ENCODE peak calls at places on chromosomes 16 and 17, in six cellular contexts. One of them, this sample, is unnamed.

GRCh38 chr17:4944554-4945175 is 3.7 kb downstream of the PFN1 start:
- DNase-seq in breast epithelium: no peak
- DNase-seq in GM12891: no peak
- DNase-seq in ovary: no peak
- DNase-seq in lower leg skin: no peak
- DNase-seq in A549: no peak
- DNase-seq in this sample: no peak

GRCh38 chr16:11090947-11091785 is 146.8 kb downstream of the CLEC16A start:
- DNase-seq in ovary: no peak
- DNase-seq in GM12891: no peak
- DNase-seq in lower leg skin: no peak
- DNase-seq in breast epithelium: no peak
- DNase-seq in A549: no peak
- DNase-seq in this sample: no peak

GRCh38 chr17:37735165-37735564 is 9.7 kb downstream of the HNF1B start:
- DNase-seq in ovary: no peak
- DNase-seq in GM12891: no peak
- DNase-seq in lower leg skin: no peak
- DNase-seq in breast epithelium: no peak
- DNase-seq in A549: no peak
- DNase-seq in this sample: no peak

GRCh38 chr17:63696381-63696961 is 3.5 kb downstream of the LIMD2 start:
- DNase-seq in breast epithelium: no peak
- DNase-seq in lower leg skin: no peak
- DNase-seq in A549: peak; percentile 71
- DNase-seq in ovary: no peak
- DNase-seq in GM12891: no peak
- DNase-seq in this sample: no peak

GRCh38 chr16:30896203-30896889 is at the start of gene CTF1:
- DNase-seq in ovary: peak; percentile 90
- DNase-seq in lower leg skin: peak; percentile 92
- DNase-seq in GM12891: no peak
- DNase-seq in A549: no peak
- DNase-seq in breast epithelium: peak; percentile 82
- DNase-seq in this sample: peak; percentile 63

GRCh38 chr17:63775420-63775819 is 1.4 kb downstream of the DDX42 start:
- DNase-seq in A549: no peak
- DNase-seq in GM12891: no peak
- DNase-seq in breast epithelium: no peak
- DNase-seq in lower leg skin: no peak
- DNase-seq in ovary: no peak
- DNase-seq in this sample: no peak

GRCh38 chr16:58200398-58200797 is 2.5 kb upstream of the CSNK2A2 start:
- DNase-seq in lower leg skin: no peak
- DNase-seq in ovary: no peak
- DNase-seq in GM12891: no peak
- DNase-seq in A549: no peak
- DNase-seq in breast epithelium: no peak
- DNase-seq in this sample: no peak

GRCh38 chr16:1188781-1189189 is 35.9 kb downstream of the CACNA1H start:
- DNase-seq in A549: no peak
- DNase-seq in breast epithelium: peak; percentile 20
- DNase-seq in lower leg skin: peak; percentile 90
- DNase-seq in GM12891: peak; percentile 74
- DNase-seq in ovary: peak; percentile 61
- DNase-seq in this sample: no peak

GRCh38 chr16:74743668-74744299 is 30.8 kb downstream of the FA2H start:
- DNase-seq in ovary: no peak
- DNase-seq in A549: peak; percentile 99
- DNase-seq in GM12891: no peak
- DNase-seq in breast epithelium: peak; percentile 35
- DNase-seq in lower leg skin: peak; percentile 91
- DNase-seq in this sample: peak; percentile 60

GRCh38 chr16:81376880-81377279 is 62.1 kb downstream of the GAN start:
- DNase-seq in A549: no peak
- DNase-seq in GM12891: no peak
- DNase-seq in ovary: no peak
- DNase-seq in lower leg skin: no peak
- DNase-seq in breast epithelium: no peak
- DNase-seq in this sample: no peak

GRCh38 chr16:75080205-75081029 is 36.2 kb downstream of the LDHD start:
- DNase-seq in breast epithelium: no peak
- DNase-seq in GM12891: no peak
- DNase-seq in A549: no peak
- DNase-seq in ovary: no peak
- DNase-seq in lower leg skin: no peak
- DNase-seq in this sample: no peak

GRCh38 chr17:17682737-17683675 is 1.7 kb downstream of the RAI1 start:
- DNase-seq in breast epithelium: no peak
- DNase-seq in ovary: peak; percentile 80
- DNase-seq in lower leg skin: peak; percentile 91
- DNase-seq in A549: peak; percentile 74
- DNase-seq in GM12891: no peak
- DNase-seq in this sample: peak; percentile 79

GRCh38 chr16:87304951-87305350 is 12.2 kb downstream of the C16orf95 start:
- DNase-seq in ovary: no peak
- DNase-seq in breast epithelium: no peak
- DNase-seq in A549: no peak
- DNase-seq in lower leg skin: peak; percentile 79
- DNase-seq in GM12891: no peak
- DNase-seq in this sample: no peak

GRCh38 chr16:11359370-11359769 is 14.1 kb downstream of the RMI2 start:
- DNase-seq in A549: no peak
- DNase-seq in ovary: no peak
- DNase-seq in lower leg skin: no peak
- DNase-seq in GM12891: no peak
- DNase-seq in breast epithelium: peak; percentile 93
- DNase-seq in this sample: no peak

GRCh38 chr17:46874906-46875305 is 23.5 kb downstream of the WNT9B start:
- DNase-seq in breast epithelium: no peak
- DNase-seq in GM12891: no peak
- DNase-seq in ovary: no peak
- DNase-seq in lower leg skin: no peak
- DNase-seq in A549: no peak
- DNase-seq in this sample: no peak

GRCh38 chr16:878071-878784 is 77.7 kb upstream of the GNG13 start:
- DNase-seq in breast epithelium: no peak
- DNase-seq in GM12891: no peak
- DNase-seq in lower leg skin: no peak
- DNase-seq in A549: peak; percentile 52
- DNase-seq in ovary: no peak
- DNase-seq in this sample: peak; percentile 40

GRCh38 chr17:66302761-66303626 is 581 bp downstream of the PRKCA start:
- DNase-seq in GM12891: peak; percentile 15
- DNase-seq in A549: peak; percentile 84
- DNase-seq in ovary: peak; percentile 61
- DNase-seq in breast epithelium: peak; percentile 20
- DNase-seq in lower leg skin: peak; percentile 88
- DNase-seq in this sample: peak; percentile 66

GRCh38 chr16:85634747-85635544 is 21.8 kb downstream of the GSE1 start:
- DNase-seq in breast epithelium: no peak
- DNase-seq in lower leg skin: no peak
- DNase-seq in A549: no peak
- DNase-seq in GM12891: no peak
- DNase-seq in ovary: no peak
- DNase-seq in this sample: no peak
- TF ChIP-seq POLR2A in breast epithelium: no peak
- TF ChIP-seq POLR2A in lower leg skin: no peak
- TF ChIP-seq POLR2A in A549: no peak
- TF ChIP-seq POLR2A in GM12891: no peak
- TF ChIP-seq POLR2A in ovary: no peak
- TF ChIP-seq POLR2A in this sample: no peak

DNA sequence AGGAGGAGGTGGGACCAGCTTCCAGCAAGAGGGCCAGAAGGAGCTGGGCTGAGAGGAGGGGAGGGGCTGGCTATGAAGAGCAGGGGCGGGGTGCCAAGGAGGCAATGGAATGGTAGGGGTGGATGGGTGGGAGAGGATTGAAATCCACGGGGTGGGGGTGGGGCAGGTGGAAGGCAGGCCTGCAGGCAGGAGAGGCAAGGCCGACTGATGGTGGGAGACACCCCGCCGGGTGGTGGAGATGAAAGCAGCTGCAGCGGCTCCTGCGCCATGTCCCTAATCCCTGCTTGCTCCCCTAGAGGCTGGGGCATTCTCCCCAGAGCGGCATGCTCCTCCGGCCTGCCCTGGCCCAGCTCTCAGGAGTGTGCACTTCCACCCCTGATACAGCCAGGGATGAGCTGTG is 27.8 kb upstream of the TAC4 start:
- DNase-seq in breast epithelium: no peak
- DNase-seq in GM12891: no peak
- DNase-seq in ovary: no peak
- DNase-seq in A549: no peak
- DNase-seq in lower leg skin: no peak
- DNase-seq in this sample: no peak
- TF ChIP-seq POLR2A in breast epithelium: no peak
- TF ChIP-seq POLR2A in GM12891: no peak
- TF ChIP-seq POLR2A in ovary: no peak
- TF ChIP-seq POLR2A in A549: no peak
- TF ChIP-seq POLR2A in lower leg skin: no peak
- TF ChIP-seq POLR2A in this sample: no peak

GRCh38 chr17:32445497-32445896 is 1.2 kb downstream of the PSMD11 start:
- DNase-seq in breast epithelium: no peak
- DNase-seq in A549: no peak
- DNase-seq in lower leg skin: no peak
- DNase-seq in GM12891: no peak
- DNase-seq in ovary: no peak
- DNase-seq in this sample: no peak

GRCh38 chr17:32444301-32445074 is at the start of gene PSMD11:
- DNase-seq in GM12891: peak; percentile 97
- DNase-seq in ovary: peak; percentile 98
- DNase-seq in lower leg skin: peak; percentile 99
- DNase-seq in breast epithelium: peak; percentile 96
- DNase-seq in A549: peak; percentile 98
- DNase-seq in this sample: peak; percentile 99

GRCh38 chr17:32445976-32446375 is 1.7 kb downstream of the PSMD11 start:
- DNase-seq in GM12891: no peak
- DNase-seq in breast epithelium: no peak
- DNase-seq in lower leg skin: no peak
- DNase-seq in ovary: no peak
- DNase-seq in A549: peak; percentile 30
- DNase-seq in this sample: no peak

GRCh38 chr17:32443827-32444300 is 446 bp upstream of the PSMD11 start:
- DNase-seq in lower leg skin: no peak
- DNase-seq in breast epithelium: no peak
- DNase-seq in ovary: no peak
- DNase-seq in GM12891: no peak
- DNase-seq in A549: no peak
- DNase-seq in this sample: peak; percentile 56

GRCh38 chr17:32445075-32445427 is 741 bp downstream of the PSMD11 start:
- DNase-seq in breast epithelium: no peak
- DNase-seq in GM12891: no peak
- DNase-seq in A549: peak; percentile 61
- DNase-seq in lower leg skin: no peak
- DNase-seq in ovary: no peak
- DNase-seq in this sample: peak; percentile 39
- TF ChIP-seq POLR2A in breast epithelium: no peak
- TF ChIP-seq POLR2A in GM12891: no peak
- TF ChIP-seq POLR2A in A549: peak; percentile 18
- TF ChIP-seq POLR2A in lower leg skin: no peak
- TF ChIP-seq POLR2A in ovary: no peak
- TF ChIP-seq POLR2A in this sample: no peak

DNA sequence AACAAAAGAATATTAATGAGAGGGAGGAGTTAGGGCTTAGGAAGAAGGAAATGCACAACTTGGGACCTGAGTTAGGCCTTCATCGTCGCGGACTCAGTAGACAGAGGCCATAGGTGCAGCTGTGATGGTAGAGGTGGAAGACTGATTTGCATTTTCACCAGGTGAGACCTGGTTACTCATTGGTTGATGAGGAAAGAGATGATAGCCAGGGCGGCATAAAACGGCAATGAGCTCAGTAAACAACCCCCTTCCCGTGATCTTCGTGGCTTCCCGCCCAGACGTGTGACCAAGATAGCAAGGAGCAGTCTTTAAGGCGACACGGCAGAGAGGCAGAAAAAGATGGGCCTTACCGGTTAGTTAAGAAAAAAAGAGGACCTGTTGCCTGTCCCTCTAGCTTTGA is at the start of gene TMC5:
- DNase-seq in A549: no peak
- DNase-seq in lower leg skin: no peak
- DNase-seq in GM12891: no peak
- DNase-seq in breast epithelium: no peak
- DNase-seq in ovary: no peak
- DNase-seq in this sample: no peak
- TF ChIP-seq POLR2A in A549: no peak
- TF ChIP-seq POLR2A in lower leg skin: no peak
- TF ChIP-seq POLR2A in GM12891: no peak
- TF ChIP-seq POLR2A in breast epithelium: no peak
- TF ChIP-seq POLR2A in ovary: no peak
- TF ChIP-seq POLR2A in this sample: no peak

GRCh38 chr16:22764662-22765302 is 49.2 kb upstream of the HS3ST2 start:
- DNase-seq in breast epithelium: no peak
- DNase-seq in A549: no peak
- DNase-seq in lower leg skin: no peak
- DNase-seq in GM12891: no peak
- DNase-seq in ovary: no peak
- DNase-seq in this sample: no peak

GRCh38 chr16:22762486-22762885 is 51.5 kb upstream of the HS3ST2 start:
- DNase-seq in breast epithelium: no peak
- DNase-seq in A549: no peak
- DNase-seq in lower leg skin: no peak
- DNase-seq in GM12891: no peak
- DNase-seq in ovary: no peak
- DNase-seq in this sample: no peak

GRCh38 chr16:22763655-22764054 is 50.3 kb upstream of the HS3ST2 start:
- DNase-seq in lower leg skin: no peak
- DNase-seq in GM12891: no peak
- DNase-seq in breast epithelium: no peak
- DNase-seq in ovary: no peak
- DNase-seq in A549: no peak
- DNase-seq in this sample: no peak
- TF ChIP-seq POLR2A in lower leg skin: no peak
- TF ChIP-seq POLR2A in GM12891: no peak
- TF ChIP-seq POLR2A in breast epithelium: no peak
- TF ChIP-seq POLR2A in ovary: no peak
- TF ChIP-seq POLR2A in A549: no peak
- TF ChIP-seq POLR2A in this sample: no peak